ENCODE peak calls at places on chromosomes 13 and 19, in ten cellular contexts. T, B, I, J, M, U, A, V, P and W are unnamed samples.

GRCh38 chr19:8311461-8312260 is 3.5 kb upstream of the CD320 start:
- DNase-seq in T (peak), B (no peak), I (no peak), J (no peak), M (peak), U (no peak), A (no peak), V (peak), P (peak), W (peak)

GRCh38 chr13:43232866-43233265 is 209.5 kb downstream of the DNAJC15 start:
- DNase-seq in T (no peak), B (peak), I (no peak), J (no peak), M (no peak), U (no peak), A (peak), V (no peak), P (no peak), W (peak)

GRCh38 chr13:48873598-48873997 is 102.1 kb upstream of the FNDC3A start:
- DNase-seq in T (no peak), B (no peak), I (no peak), J (peak), M (no peak), U (no peak), A (peak), V (no peak), P (no peak), W (peak)

GRCh38 chr13:73656863-73657262 is 477.3 kb downstream of the KLF12 start:
- DNase-seq in T (no peak), B (no peak), I (no peak), J (no peak), M (no peak), U (no peak), A (no peak), V (no peak), P (no peak), W (peak)

GRCh38 chr13:99985886-99986527 is 4.4 kb downstream of the ZIC2 start:
- DNase-seq in T (no peak), B (no peak), I (no peak), J (peak), M (no peak), U (no peak), A (no peak), V (no peak), P (no peak), W (no peak)

GRCh38 chr13:30618186-30618937 is 642 bp downstream of the USPL1 start:
- DNase-seq in T (peak), B (no peak), I (no peak), J (peak), M (peak), U (peak), A (no peak), V (no peak), P (no peak), W (no peak)

GRCh38 chr13:39773833-39774232 is 118.4 kb downstream of the COG6 start:
- DNase-seq in T (no peak), B (no peak), I (no peak), J (no peak), M (no peak), U (no peak), A (no peak), V (no peak), P (no peak), W (peak)

GRCh38 chr13:26557051-26557392 is 461 bp upstream of the WASF3 start:
- DNase-seq in T (no peak), B (no peak), I (no peak), J (no peak), M (no peak), U (no peak), A (no peak), V (peak), P (no peak), W (no peak)

GRCh38 chr13:26484196-26484595 is 73.3 kb upstream of the WASF3 start:
- DNase-seq in T (no peak), B (no peak), I (no peak), J (no peak), M (no peak), U (no peak), A (no peak), V (no peak), P (no peak), W (no peak)

GRCh38 chr19:27770095-27770494 is 1442.9 kb downstream of the UQCRFS1 start:
- DNase-seq in T (no peak), B (no peak), I (no peak), J (no peak), M (no peak), U (no peak), A (no peak), V (no peak), P (no peak), W (no peak)

GRCh38 chr19:24140099-24140498 is 53.1 kb downstream of the ZNF254 start:
- DNase-seq in T (no peak), B (peak), I (no peak), J (no peak), M (no peak), U (peak), A (peak), V (no peak), P (no peak), W (peak)

GRCh38 chr13:37960427-37960826 is 90.9 kb upstream of the TRPC4 start:
- DNase-seq in T (no peak), B (no peak), I (no peak), J (no peak), M (no peak), U (no peak), A (no peak), V (no peak), P (no peak), W (no peak)

GRCh38 chr19:38839816-38840582 is 8.4 kb upstream of the ECH1 start:
- DNase-seq in T (no peak), B (no peak), I (no peak), J (no peak), M (peak), U (no peak), A (no peak), V (no peak), P (no peak), W (peak)

GRCh38 chr13:95797016-95797415 is 120.1 kb downstream of the DNAJC3 start:
- DNase-seq in T (no peak), B (no peak), I (no peak), J (no peak), M (no peak), U (no peak), A (no peak), V (no peak), P (no peak), W (no peak)

GRCh38 chr13:95354680-95355487 is 53.6 kb upstream of the ABCC4 start:
- DNase-seq in T (no peak), B (no peak), I (no peak), J (peak), M (no peak), U (peak), A (no peak), V (no peak), P (no peak), W (no peak)

GRCh38 chr19:6632002-6632621 is 37.8 kb downstream of the TNFSF14 start:
- DNase-seq in T (no peak), B (peak), I (peak), J (peak), M (no peak), U (peak), A (peak), V (peak), P (peak), W (peak)

GRCh38 chr19:57613941-57614743 is at the start of gene ZNF134:
- DNase-seq in T (peak), B (peak), I (peak), J (peak), M (peak), U (peak), A (peak), V (peak), P (peak), W (peak)

GRCh38 chr19:45976180-45976579 is 2.5 kb upstream of the NOVA2 start:
- DNase-seq in T (no peak), B (no peak), I (no peak), J (peak), M (no peak), U (no peak), A (no peak), V (no peak), P (no peak), W (no peak)

GRCh38 chr13:25494708-25495411 is 123.1 kb downstream of the ATP8A2 start:
- DNase-seq in T (no peak), B (no peak), I (no peak), J (no peak), M (no peak), U (no peak), A (no peak), V (no peak), P (no peak), W (no peak)

GRCh38 chr13:88937381-88937780 is 1266.2 kb downstream of the SLITRK5 start:
- DNase-seq in T (no peak), B (no peak), I (no peak), J (no peak), M (no peak), U (no peak), A (no peak), V (no peak), P (no peak), W (no peak)

GRCh38 chr19:27858981-27859581 is 1353.9 kb downstream of the UQCRFS1 start:
- DNase-seq in T (no peak), B (no peak), I (no peak), J (no peak), M (no peak), U (no peak), A (no peak), V (no peak), P (peak), W (no peak)

GRCh38 chr13:40152145-40152544 is 496.7 kb downstream of the COG6 start:
- DNase-seq in T (no peak), B (peak), I (no peak), J (no peak), M (no peak), U (no peak), A (peak), V (no peak), P (no peak), W (peak)

GRCh38 chr19:42247631-42248199 is 5.3 kb upstream of the GSK3A start:
- DNase-seq in T (peak), B (no peak), I (no peak), J (no peak), M (no peak), U (no peak), A (no peak), V (no peak), P (no peak), W (no peak)

GRCh38 chr13:48437381-48437780 is 24.5 kb upstream of the LPAR6 start:
- DNase-seq in T (peak), B (no peak), I (no peak), J (no peak), M (no peak), U (no peak), A (no peak), V (no peak), P (no peak), W (no peak)

GRCh38 chr19:8363803-8364771 is at the start of gene ANGPTL4:
- DNase-seq in T (peak), B (no peak), I (no peak), J (peak), M (peak), U (peak), A (peak), V (peak), P (no peak), W (peak)

GRCh38 chr19:39824143-39825092 is 9.5 kb downstream of the DYRK1B start:
- DNase-seq in T (peak), B (no peak), I (peak), J (peak), M (peak), U (peak), A (no peak), V (peak), P (no peak), W (peak)

GRCh38 chr19:53158119-53158656 is 665 bp downstream of the ZNF347 start:
- DNase-seq in T (peak), B (no peak), I (no peak), J (peak), M (peak), U (peak), A (no peak), V (peak), P (no peak), W (no peak)

GRCh38 chr19:28456264-28456663 is 756.7 kb downstream of the UQCRFS1 start:
- DNase-seq in T (no peak), B (no peak), I (no peak), J (peak), M (no peak), U (no peak), A (no peak), V (no peak), P (no peak), W (no peak)

GRCh38 chr13:20391597-20392452 is 133.8 kb downstream of the CRYL1 start:
- DNase-seq in T (no peak), B (no peak), I (no peak), J (peak), M (peak), U (no peak), A (peak), V (no peak), P (peak), W (no peak)

GRCh38 chr19:38046254-38047047 is 139.4 kb downstream of the SIPA1L3 start:
- DNase-seq in T (no peak), B (no peak), I (no peak), J (no peak), M (no peak), U (no peak), A (no peak), V (no peak), P (no peak), W (no peak)

GRCh38 chr19:55287361-55288079 is 3.7 kb downstream of the BRSK1 start:
- DNase-seq in T (no peak), B (no peak), I (no peak), J (no peak), M (no peak), U (no peak), A (no peak), V (no peak), P (no peak), W (no peak)

GRCh38 chr13:29707876-29708543 is 112.5 kb upstream of the SLC7A1 start:
- DNase-seq in T (no peak), B (peak), I (peak), J (peak), M (peak), U (peak), A (peak), V (peak), P (no peak), W (peak)

GRCh38 chr19:32233091-32233490 is 112.3 kb upstream of the ZNF507 start:
- DNase-seq in T (no peak), B (no peak), I (no peak), J (no peak), M (no peak), U (no peak), A (no peak), V (no peak), P (no peak), W (no peak)

GRCh38 chr13:57375876-57376275 is 208.9 kb downstream of the PRR20E start:
- DNase-seq in T (no peak), B (no peak), I (no peak), J (no peak), M (no peak), U (no peak), A (no peak), V (no peak), P (no peak), W (no peak)

DNA sequence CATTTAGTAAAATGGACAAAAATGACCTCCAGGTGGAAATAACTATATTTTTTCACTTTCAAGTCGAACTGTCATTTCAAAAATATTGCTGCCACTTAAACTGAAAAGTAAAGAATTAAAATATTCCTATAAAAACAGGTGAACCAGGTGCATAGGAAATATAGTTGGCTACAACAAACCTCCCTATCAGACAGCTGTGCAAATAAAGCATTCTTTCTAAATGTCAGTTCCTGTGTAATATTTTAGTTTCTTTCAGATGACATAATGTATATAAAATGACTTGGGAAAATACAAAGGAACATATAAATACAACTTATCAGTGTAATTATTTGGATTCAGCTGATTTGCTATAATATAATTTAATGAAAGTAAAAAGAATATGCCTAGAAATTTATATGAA is 403.5 kb upstream of the GPC6 start:
- DNase-seq in T (no peak), B (no peak), I (no peak), J (no peak), M (no peak), U (no peak), A (no peak), V (no peak), P (no peak), W (no peak)
- TF ChIP-seq CTCF in T (no peak), B (no peak), I (no peak), J (no peak), M (no peak), U (no peak), A (no peak), V (no peak), P (no peak), W (no peak)

GRCh38 chr19:18192673-18193387 is at the start of gene MPV17L2:
- DNase-seq in T (peak), B (peak), I (peak), J (peak), M (peak), U (peak), A (peak), V (peak), P (peak), W (peak)
- TF ChIP-seq CTCF in T (peak), B (no peak), I (no peak), J (no peak), M (no peak), U (no peak), A (no peak), V (no peak), P (no peak), W (no peak)

GRCh38 chr13:113171250-113172125 is 13.0 kb downstream of the PROZ start:
- DNase-seq in T (no peak), B (no peak), I (no peak), J (no peak), M (no peak), U (no peak), A (no peak), V (no peak), P (no peak), W (no peak)
- TF ChIP-seq CTCF in T (no peak), B (no peak), I (no peak), J (no peak), M (no peak), U (no peak), A (no peak), V (no peak), P (no peak), W (no peak)

GRCh38 chr19:1672038-1672768 is 19.8 kb upstream of the TCF3 start:
- DNase-seq in T (no peak), B (no peak), I (no peak), J (peak), M (no peak), U (peak), A (no peak), V (peak), P (no peak), W (peak)
- TF ChIP-seq CTCF in T (peak), B (peak), I (peak), J (peak), M (peak), U (peak), A (peak), V (peak), P (peak), W (peak)

GRCh38 chr19:3547301-3547731 is 8.3 kb downstream of the TEKTIP1 start:
- DNase-seq in T (no peak), B (no peak), I (no peak), J (peak), M (no peak), U (no peak), A (no peak), V (no peak), P (no peak), W (no peak)
- TF ChIP-seq CTCF in T (no peak), B (peak), I (peak), J (peak), M (peak), U (peak), A (peak), V (peak), P (peak), W (peak)

GRCh38 chr13:32903720-32904119 is 112.5 kb upstream of the KL start:
- DNase-seq in T (no peak), B (no peak), I (no peak), J (no peak), M (no peak), U (no peak), A (no peak), V (no peak), P (no peak), W (no peak)

GRCh38 chr13:32905063-32905863 is 111.0 kb upstream of the KL start:
- DNase-seq in T (no peak), B (no peak), I (no peak), J (no peak), M (no peak), U (no peak), A (no peak), V (no peak), P (peak), W (no peak)

GRCh38 chr13:32904271-32904670 is 112.0 kb upstream of the KL start:
- DNase-seq in T (no peak), B (no peak), I (no peak), J (no peak), M (no peak), U (no peak), A (no peak), V (no peak), P (no peak), W (no peak)

GRCh38 chr13:32901994-32902780 is 114.0 kb upstream of the KL start:
- DNase-seq in T (no peak), B (no peak), I (no peak), J (no peak), M (no peak), U (no peak), A (no peak), V (no peak), P (no peak), W (no peak)

GRCh38 chr13:32902898-32903297 is 113.3 kb upstream of the KL start:
- DNase-seq in T (peak), B (no peak), I (no peak), J (peak), M (no peak), U (no peak), A (no peak), V (no peak), P (no peak), W (peak)
- TF ChIP-seq CTCF in T (no peak), B (no peak), I (no peak), J (no peak), M (no peak), U (no peak), A (no peak), V (no peak), P (no peak), W (no peak)

DNA sequence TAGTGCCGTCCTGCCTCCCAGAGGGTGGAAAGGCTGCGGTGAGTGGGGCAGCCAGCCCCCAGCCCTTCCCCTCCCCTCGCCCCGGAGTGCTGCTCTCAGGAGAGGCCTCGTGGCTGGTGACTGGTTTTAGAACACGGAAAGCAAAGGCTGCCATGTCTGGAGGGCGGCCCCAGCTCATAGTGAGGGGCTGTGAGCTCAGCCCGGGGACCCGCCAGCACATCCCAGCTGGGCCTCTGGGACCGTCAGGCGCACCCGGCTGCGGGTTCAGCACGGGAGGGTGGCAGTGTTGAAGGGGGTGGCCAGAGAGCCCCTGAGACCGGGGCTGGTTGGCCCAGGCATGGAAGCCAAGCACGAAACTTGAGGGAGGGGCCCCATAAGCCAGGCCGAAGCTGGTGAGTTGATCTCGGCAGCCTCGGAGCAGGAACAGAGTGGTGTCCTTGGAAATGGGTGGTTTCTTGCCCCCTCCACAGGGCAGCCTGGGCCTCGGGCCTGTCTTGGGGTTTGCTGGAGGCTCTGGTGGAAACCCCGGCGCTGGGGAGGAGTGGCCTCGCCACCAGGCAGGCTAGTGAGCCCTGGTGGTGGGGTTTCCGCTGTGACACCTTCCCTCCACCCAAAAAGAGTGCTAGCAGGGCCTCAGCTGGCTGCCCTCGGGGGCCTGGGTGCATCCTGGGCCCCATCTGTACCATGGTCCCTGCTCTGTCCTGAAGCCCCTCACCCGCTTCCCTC is 157.7 kb downstream of the KDM4B start:
- DNase-seq in T (no peak), B (no peak), I (no peak), J (no peak), M (no peak), U (no peak), A (no peak), V (no peak), P (no peak), W (no peak)
- TF ChIP-seq CTCF in T (no peak), B (no peak), I (no peak), J (no peak), M (no peak), U (no peak), A (no peak), V (no peak), P (no peak), W (no peak)

DNA sequence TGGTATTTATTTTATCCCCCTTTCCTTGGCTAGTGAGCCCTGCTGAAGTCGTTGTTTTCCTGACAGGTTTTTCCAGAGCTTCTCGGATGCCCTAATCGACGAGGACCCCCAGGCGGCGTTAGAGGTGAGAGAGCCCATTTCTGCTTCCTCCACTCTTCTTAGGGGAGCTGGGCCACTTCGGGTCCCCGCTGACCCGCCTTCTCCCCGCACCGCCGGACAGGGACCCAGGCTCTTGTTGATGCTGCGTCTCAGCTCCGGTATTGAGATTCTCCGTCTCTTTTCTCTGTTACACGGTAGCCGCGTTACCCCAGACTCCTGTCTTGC is 306 bp downstream of the SUGT1 start:
- DNase-seq in T (no peak), B (no peak), I (no peak), J (no peak), M (peak), U (no peak), A (no peak), V (no peak), P (no peak), W (no peak)
- TF ChIP-seq CTCF in T (no peak), B (no peak), I (peak), J (peak), M (no peak), U (no peak), A (no peak), V (peak), P (peak), W (peak)